ENCODE peak calls at places on chromosome 2, in five cellular contexts. L is breast epithelium, C is dorsolateral prefrontal cortex, D is choroid plexus epithelial cell, N is tibial artery. E is an unnamed sample.

GRCh38 chr2:21467910-21468309 is 344.1 kb downstream of the TDRD15 start:
- DNase-seq in L (no peak), C (no peak), D (peak), N (no peak), E (no peak)

GRCh38 chr2:29108225-29108624 is 7.0 kb upstream of the CLIP4 start:
- DNase-seq in L (peak), C (peak), D (peak), N (no peak), E (peak)

GRCh38 chr2:58235170-58235569 is 6.0 kb downstream of the FANCL start:
- DNase-seq in L (no peak), C (no peak), D (no peak), N (no peak), E (no peak)

GRCh38 chr2:189076572-189076971 is 102.4 kb downstream of the COL3A1 start:
- DNase-seq in L (no peak), C (no peak), D (peak), N (peak), E (peak)

GRCh38 chr2:73324126-73324525 is 30.8 kb upstream of the EGR4 start:
- DNase-seq in L (no peak), C (no peak), D (no peak), N (no peak), E (no peak)

GRCh38 chr2:128894896-128895295 is 576.2 kb upstream of the HS6ST1 start:
- DNase-seq in L (no peak), C (no peak), D (no peak), N (no peak), E (no peak)

GRCh38 chr2:84830095-84830494 is 50.8 kb downstream of the TRABD2A start:
- DNase-seq in L (no peak), C (no peak), D (peak), N (peak), E (no peak)

GRCh38 chr2:156476516-156477206 is 40.5 kb downstream of the GPD2 start:
- DNase-seq in L (peak), C (no peak), D (peak), N (no peak), E (peak)

GRCh38 chr2:166152064-166152463 is 24.2 kb upstream of the SCN1A start:
- DNase-seq in L (no peak), C (no peak), D (no peak), N (no peak), E (no peak)

DNA sequence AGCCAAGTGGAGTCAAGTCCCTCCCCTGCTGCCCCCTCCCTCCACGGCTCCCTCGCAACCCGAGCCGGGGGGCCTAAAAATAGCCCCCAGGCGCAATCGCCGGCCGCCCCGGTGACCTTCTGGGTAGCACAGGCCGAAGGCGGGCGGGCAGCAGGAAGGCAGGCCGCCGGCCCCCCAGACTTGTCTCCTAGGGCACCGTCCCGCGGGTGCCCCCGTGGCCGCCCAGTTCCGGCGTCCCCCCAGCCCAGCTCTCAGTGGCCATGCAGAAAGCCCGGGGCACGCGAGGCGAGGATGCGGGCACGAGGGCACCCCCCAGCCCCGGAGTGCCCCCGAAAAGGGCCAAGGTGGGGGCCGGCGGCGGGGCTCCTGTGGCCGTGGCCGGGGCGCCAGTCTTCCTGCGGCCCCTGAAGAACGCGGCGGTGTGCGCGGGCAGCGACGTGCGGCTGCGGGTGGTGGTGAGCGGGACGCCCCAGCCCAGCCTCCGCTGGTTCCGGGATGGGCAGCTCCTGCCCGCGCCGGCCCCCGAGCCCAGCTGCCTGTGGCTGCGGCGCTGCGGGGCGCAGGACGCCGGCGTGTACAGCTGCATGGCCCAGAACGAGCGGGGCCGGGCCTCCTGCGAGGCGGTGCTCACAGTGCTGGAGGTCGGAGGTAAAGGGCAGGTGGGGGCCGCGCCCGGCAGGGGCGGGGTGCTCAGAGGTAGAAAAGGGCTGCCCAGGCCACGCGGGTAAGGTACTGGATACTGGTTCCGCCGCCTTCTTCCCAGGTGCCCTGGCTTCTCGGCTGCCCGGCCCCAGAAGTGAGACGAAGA is at the start of gene SPEG:
- DNase-seq in L (no peak), C (no peak), D (peak), N (no peak), E (no peak)
- H3K4me3 ChIP-seq in L (peak), C (peak), D (peak), N (peak), E (no peak)

GRCh38 chr2:164495491-164496223 is 125.6 kb downstream of the GRB14 start:
- DNase-seq in L (no peak), C (no peak), D (peak), N (no peak), E (peak)
- TF ChIP-seq CTCF in L (peak), C (peak), D (peak), N (peak), E (peak)

GRCh38 chr2:25294573-25295462 is 46.9 kb downstream of the DNMT3A start:
- DNase-seq in L (peak), C (peak), D (peak), N (peak), E (peak)
- H3K4me3 ChIP-seq in L (peak), C (peak), D (no peak), N (peak), E (no peak)

DNA sequence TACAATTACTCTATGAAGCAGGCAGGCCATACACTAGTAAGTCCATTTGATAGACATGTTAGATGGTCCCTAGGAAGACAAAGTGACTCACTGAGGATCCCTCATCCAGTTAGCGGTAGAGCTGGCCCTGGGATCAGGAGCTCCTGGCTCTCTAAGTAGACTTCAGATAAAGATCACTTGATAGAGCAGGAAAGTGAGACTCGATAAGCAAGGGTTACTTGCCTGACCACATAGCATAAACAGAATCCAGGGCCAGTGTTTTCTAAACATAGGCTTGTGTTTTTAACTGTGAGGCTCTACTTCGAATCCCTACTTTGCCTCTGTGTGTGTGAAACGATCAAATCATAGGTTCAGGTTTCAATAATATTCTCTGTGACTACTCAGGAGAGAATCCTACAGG is 355.2 kb upstream of the TRIB2 start:
- DNase-seq in L (no peak), C (no peak), D (no peak), N (no peak), E (no peak)
- TF ChIP-seq CTCF in L (no peak), C (no peak), D (no peak), N (no peak), E (no peak)

GRCh38 chr2:108589786-108590185 is 55.5 kb downstream of the LIMS1 start:
- DNase-seq in L (no peak), C (no peak), D (peak), N (no peak), E (no peak)
- H3K4me3 ChIP-seq in L (no peak), C (peak), D (no peak), N (no peak), E (no peak)

DNA sequence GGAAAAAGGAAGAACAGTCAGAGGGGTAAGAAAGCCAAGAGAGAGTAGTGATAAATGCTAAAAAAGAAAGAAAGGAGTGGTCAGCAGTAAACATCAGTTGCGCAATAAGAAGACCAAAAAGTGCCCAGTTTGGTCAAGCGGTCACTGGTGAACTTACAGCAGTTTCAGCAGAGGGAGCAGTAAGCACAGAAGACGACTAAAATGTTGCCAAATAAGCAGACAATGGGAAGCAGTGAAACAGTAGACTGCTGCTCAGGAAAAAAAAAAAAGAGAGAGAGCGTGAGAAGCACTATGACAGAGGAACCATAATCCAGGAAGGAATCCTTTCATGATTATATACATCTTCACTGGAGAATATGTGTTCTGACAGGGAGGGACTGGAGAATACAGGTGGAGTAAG is 45.8 kb downstream of the DNAJC10 start:
- DNase-seq in L (no peak), C (no peak), D (peak), N (no peak), E (peak)
- TF ChIP-seq CTCF in L (no peak), C (peak), D (peak), N (peak), E (peak)

DNA sequence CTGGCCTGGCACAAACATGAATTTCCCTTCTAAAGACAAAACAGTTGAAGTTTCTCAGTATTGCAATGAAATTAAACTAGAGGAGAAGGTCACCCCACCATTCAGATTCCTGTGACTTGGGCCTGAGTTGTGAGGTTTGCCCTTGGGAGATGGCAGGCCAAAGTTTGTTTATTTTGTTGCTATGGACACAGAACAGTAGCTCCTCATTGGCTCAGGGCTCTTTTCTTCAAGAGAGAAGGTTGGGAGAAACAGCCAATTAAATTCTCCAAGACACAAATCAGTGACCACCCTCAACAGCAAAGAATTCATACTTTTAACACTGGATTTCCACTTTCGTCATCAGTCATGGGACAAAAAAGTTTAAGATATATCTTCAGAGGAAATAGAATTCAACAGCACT is at the start of gene FLACC1:
- DNase-seq in L (peak), C (no peak), D (peak), N (no peak), E (peak)
- H3K4me3 ChIP-seq in L (no peak), C (peak), D (no peak), N (peak), E (no peak)

E was measured in fibroblast of mammary gland.